ENCODE peak calls at places on chromosomes 6 and 20, in ten cellular contexts. C is GM23338, V is DND-41, M is PC-3, F is IMR-90, N is SK-N-SH, Y is neural progenitor cell, X is H1, W is MM.1S, D is fibroblast of lung. G is an unnamed sample.

GRCh38 chr6:1392813-1393640 is 3.7 kb downstream of the FOXF2 start:
- DNase-seq in C (peak; percentile 62), V (no peak), M (no peak), F (no peak), N (no peak), Y (peak; percentile 44), X (no peak), W (no peak), D (peak; percentile 47), G (no peak)

GRCh38 chr6:25023781-25024180 is 88.0 kb upstream of the RIPOR2 start:
- DNase-seq in C (no peak), V (no peak), M (no peak), F (no peak), N (no peak), Y (no peak), X (no peak), W (no peak), D (no peak), G (no peak)

GRCh38 chr6:83462524-83462923 is 31.7 kb upstream of the ME1 start:
- DNase-seq in C (peak; percentile 73), V (no peak), M (no peak), F (no peak), N (no peak), Y (peak; percentile 4), X (no peak), W (no peak), D (no peak), G (no peak)

GRCh38 chr6:157873735-157874344 is 50.8 kb downstream of the SNX9 start:
- DNase-seq in C (peak; percentile 93), V (peak; percentile 80), M (peak; percentile 72), F (peak; percentile 64), N (peak; percentile 71), Y (peak; percentile 81), X (peak; percentile 70), W (peak; percentile 61), D (peak; percentile 76), G (peak; percentile 78)

GRCh38 chr6:127518710-127519468 is at the start of gene MTCL3:
- DNase-seq in C (peak; percentile 89), V (no peak), M (no peak), F (peak; percentile 63), N (peak; percentile 76), Y (peak; percentile 86), X (peak; percentile 43), W (no peak), D (peak; percentile 68), G (no peak)

GRCh38 chr6:79127660-79128059 is 49.6 kb upstream of the PHIP start:
- DNase-seq in C (peak; percentile 64), V (no peak), M (no peak), F (no peak), N (no peak), Y (peak; percentile 5), X (no peak), W (no peak), D (no peak), G (no peak)

GRCh38 chr6:87393026-87393622 is 14.6 kb upstream of the CFAP206 start:
- DNase-seq in C (peak; percentile 86), V (peak; percentile 55), M (peak; percentile 64), F (peak; percentile 70), N (peak; percentile 50), Y (peak; percentile 74), X (no peak), W (peak; percentile 71), D (peak; percentile 78), G (peak; percentile 88)

GRCh38 chr20:58612021-58612700 is 38.9 kb upstream of the STX16 start:
- DNase-seq in C (no peak), V (no peak), M (no peak), F (no peak), N (no peak), Y (no peak), X (no peak), W (no peak), D (no peak), G (no peak)

GRCh38 chr20:18164356-18164755 is 26.7 kb downstream of the KAT14 start:
- DNase-seq in C (no peak), V (no peak), M (peak; percentile 76), F (peak; percentile 56), N (no peak), Y (no peak), X (no peak), W (no peak), D (no peak), G (no peak)

GRCh38 chr6:150256618-150257272 is 112.1 kb upstream of the IYD start:
- DNase-seq in C (no peak), V (no peak), M (peak; percentile 60), F (peak; percentile 73), N (no peak), Y (no peak), X (no peak), W (no peak), D (peak; percentile 72), G (no peak)

GRCh38 chr20:37579091-37579490 is 51.4 kb upstream of the BLCAP start:
- DNase-seq in C (no peak), V (no peak), M (no peak), F (no peak), N (no peak), Y (no peak), X (no peak), W (no peak), D (no peak), G (no peak)

GRCh38 chr6:47651505-47651944 is 46.9 kb upstream of the ADGRF4 start:
- DNase-seq in C (no peak), V (no peak), M (peak; percentile 78), F (peak; percentile 74), N (no peak), Y (no peak), X (no peak), W (no peak), D (peak; percentile 61), G (no peak)

GRCh38 chr6:47653706-47654105 is 44.7 kb upstream of the ADGRF4 start:
- DNase-seq in C (no peak), V (no peak), M (peak; percentile 58), F (no peak), N (no peak), Y (no peak), X (no peak), W (no peak), D (no peak), G (no peak)

GRCh38 chr6:47648031-47648430 is 50.3 kb upstream of the ADGRF4 start:
- DNase-seq in C (no peak), V (no peak), M (no peak), F (no peak), N (no peak), Y (no peak), X (no peak), W (no peak), D (no peak), G (no peak)

GRCh38 chr6:47654255-47654654 is 44.1 kb upstream of the ADGRF4 start:
- DNase-seq in C (no peak), V (no peak), M (peak; percentile 23), F (no peak), N (no peak), Y (no peak), X (no peak), W (no peak), D (no peak), G (no peak)

GRCh38 chr6:47650553-47651432 is 47.6 kb upstream of the ADGRF4 start:
- DNase-seq in C (no peak), V (no peak), M (peak; percentile 21), F (no peak), N (no peak), Y (no peak), X (no peak), W (no peak), D (no peak), G (no peak)
- H3K4me3 ChIP-seq in C (no peak overlapping the region), V (no peak overlapping the region), M (no peak overlapping the region), F (no peak overlapping the region), N (no peak overlapping the region), Y (no peak overlapping the region), X (no peak overlapping the region), W (no peak overlapping the region), D (no peak overlapping the region), G (no peak overlapping the region)

GRCh38 chr6:15246217-15247211 is 645 bp downstream of the JARID2 start:
- DNase-seq in C (no peak), V (peak; percentile 46), M (no peak), F (peak; percentile 49), N (no peak), Y (peak; percentile 43), X (no peak), W (peak; percentile 48), D (peak; percentile 42), G (no peak)

GRCh38 chr6:15249371-15250019 is 3.6 kb downstream of the JARID2 start:
- DNase-seq in C (no peak), V (no peak), M (no peak), F (no peak), N (no peak), Y (peak; percentile 23), X (no peak), W (no peak), D (no peak), G (no peak)

GRCh38 chr6:15248451-15249370 is 2.8 kb downstream of the JARID2 start:
- DNase-seq in C (peak; percentile 97), V (peak; percentile 96), M (peak; percentile 96), F (peak; percentile 97), N (peak; percentile 96), Y (peak; percentile 99), X (peak; percentile 67), W (peak; percentile 96), D (peak; percentile 97), G (peak; percentile 94)

GRCh38 chr6:15247214-15247749 is 1.4 kb downstream of the JARID2 start:
- DNase-seq in C (no peak), V (no peak), M (no peak), F (no peak), N (no peak), Y (peak; percentile 19), X (no peak), W (no peak), D (peak; percentile 22), G (no peak)

GRCh38 chr6:15247750-15248450 is 2.0 kb downstream of the JARID2 start:
- DNase-seq in C (peak; percentile 66), V (peak; percentile 59), M (peak; percentile 37), F (peak; percentile 62), N (peak; percentile 87), Y (peak; percentile 88), X (no peak), W (peak; percentile 49), D (peak; percentile 57), G (peak; percentile 72)
- H2AFZ ChIP-seq in C (no peak overlapping the region), V (peak overlapping the region; percentile 70), M (peak overlapping the region; percentile 47), F (peak overlapping the region; percentile 89), N (peak overlapping the region; percentile 75), Y (peak overlapping the region; percentile 11), X (no peak overlapping the region), W (peak overlapping the region; percentile 69), D (peak overlapping the region; percentile 69), G (peak overlapping the region; percentile 36)

DNA sequence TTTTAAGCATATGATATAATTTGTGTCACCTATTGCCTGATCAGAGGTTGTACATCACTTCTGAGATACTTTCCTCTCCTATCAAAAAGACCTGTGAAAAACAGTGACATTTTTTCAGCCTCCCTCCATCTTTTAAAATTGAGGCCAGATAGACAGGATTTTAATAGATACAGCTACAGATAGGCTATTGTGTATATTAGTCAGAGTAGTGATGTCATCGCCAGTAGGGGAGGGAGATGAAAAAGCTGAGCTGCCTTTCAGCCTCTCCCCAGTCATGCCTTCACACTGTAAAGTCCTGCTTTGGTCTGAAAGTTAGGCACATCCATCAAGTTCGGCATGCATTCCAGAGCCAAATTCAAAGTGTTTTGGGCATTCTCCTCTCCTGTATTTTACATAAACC is 7.9 kb upstream of the PABPC1L start:
- DNase-seq in C (no peak), V (no peak), M (peak; percentile 30), F (peak; percentile 81), N (no peak), Y (no peak), X (no peak), W (no peak), D (peak; percentile 43), G (no peak)
- H3K36me3 ChIP-seq in C (peaks cover 52% of the 10 kb centered on the region), V (peaks cover 81% of the 10 kb centered on the region), M (peaks cover 65% of the 10 kb centered on the region), F (peaks cover 28% of the 10 kb centered on the region), N (peaks cover 49% of the 10 kb centered on the region), Y (peaks cover 27% of the 10 kb centered on the region), X (peaks cover 42% of the 10 kb centered on the region), W (peaks cover 13% of the 10 kb centered on the region), D (peaks cover 3% of the 10 kb centered on the region), G (peaks cover 100% of the 10 kb centered on the region)

GRCh38 chr6:52881662-52881995 is 27.9 kb downstream of the GSTA3 start:
- DNase-seq in C (no peak), V (no peak), M (no peak), F (no peak), N (no peak), Y (no peak), X (no peak), W (no peak), D (no peak), G (no peak)
- H3K4me3 ChIP-seq in C (peak overlapping the region; percentile 41), V (peak overlapping the region; percentile 68), M (peak overlapping the region; percentile 69), F (no peak overlapping the region), N (peak overlapping the region; percentile 55), Y (peak overlapping the region; percentile 49), X (no peak overlapping the region), W (no peak overlapping the region), D (no peak overlapping the region), G (no peak overlapping the region)

G was measured in OCI-LY7.